ENCODE peak calls at places on chromosomes 3 and 15, in eight cellular contexts. N is fibroblast of mammary gland, P is dorsolateral prefrontal cortex, L is AG09309, J is cardiac muscle cell, X is fibroblast of pulmonary artery, M is transverse colon, E is esophagus squamous epithelium. A is an unnamed sample.

GRCh38 chr15:56491110-56491722 is 26.3 kb upstream of the MNS1 start:
- DNase-seq in N (peak), P (peak), L (peak), J (peak), X (peak), M (peak), E (no peak), A (no peak)

GRCh38 chr3:183980408-183980807 is 37.3 kb downstream of the ABCC5 start:
- DNase-seq in N (peak), P (no peak), L (no peak), J (no peak), X (peak), M (no peak), E (no peak), A (no peak)

GRCh38 chr3:7546219-7546618 is 685.3 kb downstream of the GRM7 start:
- DNase-seq in N (peak), P (no peak), L (no peak), J (peak), X (peak), M (no peak), E (no peak), A (no peak)

GRCh38 chr15:29611057-29611456 is 211.2 kb downstream of the TJP1 start:
- DNase-seq in N (no peak), P (no peak), L (no peak), J (no peak), X (no peak), M (no peak), E (no peak), A (no peak)

GRCh38 chr3:34807611-34808010 is 831.7 kb upstream of the ARPP21 start:
- DNase-seq in N (no peak), P (no peak), L (no peak), J (no peak), X (no peak), M (no peak), E (no peak), A (no peak)

GRCh38 chr3:15217841-15218267 is 11.8 kb downstream of the CAPN7 start:
- DNase-seq in N (no peak), P (peak), L (no peak), J (no peak), X (no peak), M (no peak), E (no peak), A (no peak)

GRCh38 chr15:48416301-48416700 is 85.1 kb downstream of the DUT start:
- DNase-seq in N (no peak), P (no peak), L (no peak), J (no peak), X (no peak), M (no peak), E (no peak), A (no peak)

GRCh38 chr15:51076142-51076897 is 18.4 kb downstream of the TNFAIP8L3 start:
- DNase-seq in N (no peak), P (no peak), L (no peak), J (no peak), X (no peak), M (no peak), E (no peak), A (no peak)

GRCh38 chr3:45870099-45870498 is 16.2 kb upstream of the CCR9 start:
- DNase-seq in N (no peak), P (no peak), L (no peak), J (no peak), X (no peak), M (peak), E (no peak), A (no peak)

GRCh38 chr3:118480101-118480860 is 554.4 kb downstream of the IGSF11 start:
- DNase-seq in N (no peak), P (no peak), L (no peak), J (no peak), X (no peak), M (no peak), E (no peak), A (no peak)

GRCh38 chr3:10194328-10195071 is 29.8 kb downstream of the IRAK2 start:
- DNase-seq in N (no peak), P (peak), L (no peak), J (no peak), X (no peak), M (peak), E (no peak), A (peak)

GRCh38 chr3:167032267-167032876 is 347.7 kb downstream of the ZBBX start:
- DNase-seq in N (peak), P (no peak), L (no peak), J (peak), X (peak), M (no peak), E (no peak), A (no peak)
- TF ChIP-seq CTCF in N (peak), P (peak), L (peak), J (peak), X (peak), M (no peak), E (peak), A (no peak)

DNA sequence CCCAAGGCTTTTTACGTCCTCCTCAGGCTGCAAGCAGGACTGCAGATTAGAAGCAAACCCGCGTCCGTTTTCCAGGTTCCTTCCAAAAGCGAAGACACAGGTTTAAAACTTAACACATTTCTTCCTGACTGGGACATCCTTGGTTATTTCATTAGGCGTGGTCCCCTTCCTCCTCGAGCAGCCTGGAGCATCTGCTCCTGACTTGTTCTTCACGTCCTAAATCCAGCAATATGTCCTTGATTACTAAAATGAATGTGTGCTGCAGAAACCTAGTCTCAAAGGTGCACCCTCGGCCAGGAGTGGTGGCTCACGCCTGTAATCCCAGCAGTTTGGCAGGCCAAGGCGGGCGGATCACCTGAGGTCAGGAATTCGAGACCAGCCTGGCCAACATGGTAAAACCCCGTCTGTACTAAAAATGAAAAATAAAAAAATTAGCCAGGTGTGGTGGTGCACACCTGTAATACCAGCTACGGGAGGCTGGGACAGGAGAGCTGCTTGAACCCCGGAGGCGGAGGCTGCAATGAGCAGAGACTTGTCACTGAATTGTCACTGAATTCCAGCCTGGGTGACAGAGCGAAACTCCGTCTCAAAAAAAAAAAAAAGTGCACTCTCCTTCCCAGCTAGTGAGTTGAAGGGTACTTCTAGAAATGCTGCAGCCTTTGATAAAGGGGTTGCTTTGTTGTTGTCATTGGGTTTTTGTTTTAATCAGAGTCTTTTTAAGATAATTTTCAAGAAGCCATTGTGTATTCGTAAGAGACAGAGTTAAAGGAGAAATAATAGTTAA is 853 bp upstream of the LRIG1 start:
- DNase-seq in N (no peak), P (no peak), L (no peak), J (no peak), X (no peak), M (no peak), E (no peak), A (no peak)
- TF ChIP-seq CTCF in N (peak), P (no peak), L (peak), J (peak), X (peak), M (no peak), E (no peak), A (no peak)

DNA sequence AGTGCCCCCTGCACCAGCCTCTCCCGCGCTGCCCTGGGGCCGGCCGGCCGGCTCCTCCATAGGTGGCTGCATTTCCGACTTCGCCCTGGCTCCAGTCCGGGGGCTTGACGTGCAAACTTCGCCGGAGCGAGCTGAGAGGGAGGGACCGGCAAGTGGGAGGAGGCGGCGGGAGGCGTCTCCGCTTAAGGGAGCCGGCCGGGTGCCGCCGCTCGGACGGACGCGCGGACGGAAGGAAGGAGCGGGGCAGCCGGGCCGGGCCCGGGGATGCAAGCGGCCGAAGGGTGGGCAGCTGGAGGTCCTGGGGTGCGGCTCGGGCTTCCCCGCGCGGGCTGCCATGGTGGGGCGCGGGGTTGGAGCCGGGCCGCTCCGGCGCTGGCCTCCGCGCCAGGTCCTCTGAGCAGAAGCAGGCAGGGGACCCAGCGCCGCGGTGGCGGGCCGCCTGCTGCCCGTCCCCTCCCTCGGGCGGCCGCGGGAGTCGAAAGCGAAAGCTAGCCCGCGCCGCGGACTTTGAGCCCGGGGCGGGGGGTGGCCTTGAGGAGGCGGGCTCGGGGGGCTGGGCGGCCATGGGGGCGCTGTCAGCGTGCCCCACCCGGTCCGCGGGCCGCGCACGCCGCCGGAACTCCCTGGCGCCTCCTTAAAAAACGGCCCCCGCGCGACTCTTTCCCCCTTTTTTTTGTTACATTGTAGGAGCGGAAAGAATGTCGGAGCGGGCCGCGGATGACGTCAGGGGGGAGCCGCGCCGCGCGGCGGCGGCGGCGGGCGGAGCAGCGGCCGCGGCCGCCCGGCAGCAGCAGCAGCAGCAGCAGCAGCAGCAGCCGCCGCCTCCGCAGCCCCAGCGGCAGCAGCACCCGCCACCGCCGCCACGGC is at the start of gene SCAANT1:
- DNase-seq in N (peak), P (peak), L (peak), J (peak), X (peak), M (peak), E (peak), A (peak)
- TF ChIP-seq CTCF in N (no peak), P (peak), L (no peak), J (no peak), X (no peak), M (no peak), E (peak), A (no peak)

DNA sequence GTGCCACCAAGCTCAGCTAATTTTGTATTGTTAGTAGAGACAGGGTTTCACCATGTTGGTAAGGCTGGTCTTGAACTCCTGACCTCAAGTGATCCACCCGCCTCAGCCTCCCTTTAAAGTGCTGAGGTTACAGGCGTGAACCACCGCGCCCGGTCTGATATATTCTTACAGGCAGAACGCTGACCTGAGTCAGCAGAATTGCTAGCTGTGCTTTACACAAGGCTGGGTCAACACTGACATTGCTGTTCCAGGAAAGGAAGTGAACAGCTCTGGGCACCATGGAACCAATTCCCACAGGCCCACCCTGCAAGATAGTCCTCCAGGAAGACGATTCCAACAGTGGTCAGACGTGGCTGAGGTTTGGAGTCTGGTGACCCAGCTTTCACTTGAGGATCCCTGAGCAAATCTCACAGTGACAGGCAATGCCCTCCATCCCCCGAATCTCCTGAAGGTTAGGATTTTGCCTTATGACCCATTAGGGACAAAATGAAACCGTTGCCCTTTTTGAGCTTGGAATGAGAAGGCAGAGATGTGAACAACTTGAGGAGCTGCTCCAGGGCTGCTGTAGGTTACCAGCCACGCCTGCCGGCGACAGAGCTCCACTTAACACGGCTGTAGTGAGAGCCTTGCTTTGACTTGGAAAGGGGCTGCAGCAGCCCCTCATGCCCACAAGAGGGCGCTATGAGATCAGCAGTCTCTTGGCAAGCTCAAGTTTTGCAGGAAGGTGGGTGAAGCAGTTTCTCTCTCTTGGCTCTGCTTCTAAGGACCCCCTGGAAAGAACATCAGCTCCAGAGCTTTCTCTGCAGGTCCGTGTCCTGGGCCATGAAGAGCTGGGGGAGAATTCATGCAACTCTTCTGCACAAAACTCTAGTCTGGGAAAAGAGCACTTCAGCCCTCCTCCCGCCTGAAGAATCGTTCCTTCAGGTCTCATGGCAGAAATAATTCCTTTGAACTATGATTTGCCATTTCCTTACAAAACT is 74.1 kb downstream of the SENP2 start:
- DNase-seq in N (peak), P (peak), L (peak), J (peak), X (peak), M (peak), E (no peak), A (peak)
- TF ChIP-seq CTCF in N (peak), P (peak), L (peak), J (peak), X (peak), M (peak), E (peak), A (no peak)

GRCh38 chr3:55013145-55013544 is 85.3 kb upstream of the LRTM1 start:
- DNase-seq in N (peak), P (no peak), L (no peak), J (peak), X (peak), M (no peak), E (no peak), A (no peak)
- TF ChIP-seq CTCF in N (peak), P (peak), L (peak), J (peak), X (peak), M (peak), E (no peak), A (no peak)

GRCh38 chr15:74976159-74976558 is 19.2 kb upstream of the SCAMP5 start:
- DNase-seq in N (no peak), P (no peak), L (no peak), J (no peak), X (no peak), M (no peak), E (no peak), A (no peak)
- TF ChIP-seq CTCF in N (peak), P (no peak), L (peak), J (no peak), X (no peak), M (no peak), E (no peak), A (no peak)

GRCh38 chr3:71987089-71987735 is 202.3 kb upstream of the PROK2 start:
- DNase-seq in N (peak), P (no peak), L (no peak), J (peak), X (peak), M (no peak), E (no peak), A (no peak)
- TF ChIP-seq CTCF in N (peak), P (no peak), L (peak), J (peak), X (peak), M (peak), E (peak), A (no peak)

GRCh38 chr15:70214941-70215635 is 117.4 kb upstream of the TLE3 start:
- DNase-seq in N (no peak), P (no peak), L (no peak), J (no peak), X (no peak), M (no peak), E (no peak), A (no peak)

GRCh38 chr15:70217246-70218160 is 119.8 kb upstream of the TLE3 start:
- DNase-seq in N (no peak), P (no peak), L (no peak), J (no peak), X (no peak), M (no peak), E (no peak), A (no peak)

GRCh38 chr15:70213779-70214178 is 116.1 kb upstream of the TLE3 start:
- DNase-seq in N (no peak), P (no peak), L (no peak), J (no peak), X (no peak), M (no peak), E (no peak), A (no peak)

GRCh38 chr15:70214266-70214665 is 116.5 kb upstream of the TLE3 start:
- DNase-seq in N (no peak), P (no peak), L (no peak), J (no peak), X (no peak), M (no peak), E (no peak), A (no peak)

DNA sequence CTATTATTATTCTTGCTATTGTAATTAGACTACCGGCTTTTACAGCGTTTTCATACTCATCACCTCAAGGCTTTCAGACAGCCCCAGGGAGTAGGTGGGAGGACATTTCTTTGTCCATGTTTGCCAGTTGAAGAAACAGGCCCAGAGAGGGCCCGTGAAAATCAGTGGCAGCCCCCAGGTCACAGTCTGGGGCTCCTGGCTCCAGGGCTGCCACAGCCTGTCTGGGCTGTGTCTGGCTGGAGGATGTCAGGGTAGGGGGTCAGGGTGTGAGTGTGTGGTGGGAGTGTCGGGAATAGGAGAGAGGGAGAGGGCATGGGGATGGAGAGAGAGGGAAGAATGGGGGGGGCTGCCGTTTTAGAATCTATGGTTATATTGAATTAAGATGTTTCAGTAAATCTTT is 118.2 kb upstream of the TLE3 start:
- DNase-seq in N (no peak), P (no peak), L (no peak), J (no peak), X (no peak), M (no peak), E (no peak), A (no peak)
- TF ChIP-seq CTCF in N (no peak), P (no peak), L (no peak), J (no peak), X (no peak), M (no peak), E (no peak), A (no peak)

GRCh38 chr3:73437828-73438227 is 186.9 kb downstream of the PDZRN3 start:
- DNase-seq in N (no peak), P (no peak), L (no peak), J (no peak), X (no peak), M (no peak), E (no peak), A (no peak)

GRCh38 chr3:73432723-73433032 is 192.1 kb downstream of the PDZRN3 start:
- DNase-seq in N (no peak), P (no peak), L (no peak), J (no peak), X (no peak), M (no peak), E (no peak), A (no peak)

GRCh38 chr3:73433681-73434080 is 191.1 kb downstream of the PDZRN3 start:
- DNase-seq in N (no peak), P (no peak), L (no peak), J (no peak), X (no peak), M (no peak), E (no peak), A (no peak)

GRCh38 chr3:73433079-73433478 is 191.7 kb downstream of the PDZRN3 start:
- DNase-seq in N (no peak), P (no peak), L (no peak), J (no peak), X (no peak), M (no peak), E (no peak), A (no peak)

GRCh38 chr3:73435055-73435454 is 189.7 kb downstream of the PDZRN3 start:
- DNase-seq in N (no peak), P (no peak), L (no peak), J (no peak), X (no peak), M (no peak), E (no peak), A (no peak)
- TF ChIP-seq CTCF in N (no peak), P (no peak), L (no peak), J (no peak), X (no peak), M (no peak), E (no peak), A (no peak)